ENCODE peak calls at places on chromosomes 16 and 17, in five cellular contexts. D, Z, L, I and C are unnamed samples.

GRCh38 chr16:12420661-12421209 is 383.0 kb downstream of the CPPED1 start:
- DNase-seq in I (no peak), Z (no peak), L (no peak), D (no peak), C (no peak)

GRCh38 chr17:27319536-27320221 is 25.8 kb downstream of the WSB1 start:
- DNase-seq in I (peak), L (peak), Z (no peak), D (peak), C (peak)

GRCh38 chr17:50638851-50639767 is 4.4 kb downstream of the ABCC3 start:
- DNase-seq in D (peak), L (peak), Z (no peak), I (peak), C (peak)

GRCh38 chr16:88478889-88479794 is 26.1 kb downstream of the ZFPM1 start:
- DNase-seq in D (no peak), Z (no peak), I (no peak), L (no peak), C (no peak)

GRCh38 chr16:65061935-65062334 is 59.9 kb downstream of the CDH11 start:
- DNase-seq in I (no peak), D (no peak), L (peak), Z (no peak), C (no peak)

GRCh38 chr16:83908798-83909197 is 9.9 kb downstream of the MLYCD start:
- DNase-seq in I (no peak), Z (no peak), L (no peak), D (no peak), C (no peak)

GRCh38 chr16:79869304-79870015 is 268.9 kb upstream of the MAF start:
- DNase-seq in I (no peak), D (no peak), L (no peak), Z (no peak), C (no peak)

GRCh38 chr17:62067165-62068145 is 2.4 kb upstream of the MED13 start:
- DNase-seq in I (no peak), L (no peak), D (no peak), Z (no peak), C (no peak)

GRCh38 chr17:78597923-78598545 is 20.8 kb upstream of the DNAH17 start:
- DNase-seq in D (no peak), I (peak), L (peak), Z (no peak), C (peak)

GRCh38 chr17:42484304-42484703 is 25.6 kb downstream of the ATP6V0A1 start:
- DNase-seq in D (no peak), I (no peak), L (no peak), Z (peak), C (no peak)

GRCh38 chr17:17044846-17045561 is 2.7 kb downstream of the MPRIP start:
- DNase-seq in Z (peak), D (no peak), I (peak), L (peak), C (peak)

GRCh38 chr17:29212094-29212631 is 32.0 kb upstream of the MYO18A start:
- DNase-seq in D (no peak), I (no peak), L (no peak), Z (no peak), C (no peak)

GRCh38 chr17:18981642-18982424 is 22.7 kb downstream of the FAM83G start:
- DNase-seq in Z (no peak), L (peak), I (peak), D (peak), C (peak)

GRCh38 chr17:2946130-2946529 is 117.3 kb downstream of the OR1D5 start:
- DNase-seq in D (no peak), Z (no peak), I (no peak), L (no peak), C (no peak)

GRCh38 chr17:58086953-58087352 is 3.7 kb downstream of the DYNLL2 start:
- DNase-seq in I (no peak), D (no peak), Z (no peak), L (no peak), C (no peak)
- H3K4me3 ChIP-seq in I (no peak), D (no peak), Z (no peak), L (no peak), C (no peak)

DNA sequence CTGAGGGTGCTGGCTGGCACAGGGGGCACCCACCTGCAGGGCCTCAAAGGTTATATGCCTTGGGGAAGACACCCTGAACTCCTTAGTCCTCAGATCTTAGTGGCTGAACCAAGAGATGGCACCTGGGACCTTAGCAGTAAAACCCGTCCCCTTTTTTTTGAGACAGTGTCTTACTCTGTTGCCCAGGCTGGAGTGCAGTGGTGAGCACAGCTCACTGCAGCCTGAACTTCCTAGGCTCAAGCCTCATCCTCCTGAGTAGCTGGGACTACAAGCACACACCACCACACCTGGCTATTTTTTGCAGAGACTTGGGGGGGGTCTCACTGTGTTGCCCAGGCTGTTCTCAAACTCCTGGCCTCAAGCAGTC is 237.2 kb downstream of the MRTFB start:
- DNase-seq in L (no peak), Z (peak), D (no peak), I (no peak), C (no peak)
- H3K4me3 ChIP-seq in L (no peak), Z (peak), D (peak), I (no peak), C (no peak)

DNA sequence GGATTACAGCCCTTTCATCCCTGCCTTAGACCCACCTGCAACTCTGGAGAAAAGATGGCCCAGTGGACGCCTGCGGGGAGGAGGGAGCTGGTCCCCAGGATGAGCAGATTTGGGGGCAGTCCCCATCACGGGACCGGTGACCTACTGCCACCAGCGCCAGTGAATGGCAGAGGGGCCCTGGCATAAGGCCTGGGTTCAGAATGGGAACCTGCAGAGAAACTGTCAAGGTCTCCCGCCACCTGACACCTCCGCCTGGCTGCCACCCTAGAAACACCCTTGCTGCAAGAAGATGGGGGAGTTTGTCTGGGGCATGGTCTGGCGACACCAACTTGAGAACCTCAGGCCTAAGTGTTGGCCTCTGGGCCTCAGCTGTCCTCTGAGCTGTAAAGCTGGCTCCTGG is 335.7 kb downstream of the SEC14L1 start:
- DNase-seq in D (no peak), L (no peak), I (no peak), Z (no peak), C (no peak)
- H3K4me3 ChIP-seq in D (no peak), L (no peak), I (no peak), Z (no peak), C (no peak)

GRCh38 chr16:58733671-58734458 is at the start of gene GOT2:
- DNase-seq in I (peak), Z (peak), L (peak), D (peak), C (peak)

GRCh38 chr16:58734459-58734787 is 307 bp upstream of the GOT2 start:
- DNase-seq in L (no peak), D (no peak), I (no peak), Z (no peak), C (no peak)

GRCh38 chr16:58733248-58733670 is 857 bp downstream of the GOT2 start:
- DNase-seq in D (peak), Z (peak), I (peak), L (peak), C (no peak)

GRCh38 chr16:58730724-58731370 is 3.3 kb downstream of the GOT2 start:
- DNase-seq in I (no peak), D (no peak), L (no peak), Z (peak), C (no peak)

GRCh38 chr16:58732545-58733247 is 1.4 kb downstream of the GOT2 start:
- DNase-seq in L (peak), I (no peak), D (no peak), Z (peak), C (peak)
- H3K4me3 ChIP-seq in L (peak), I (peak), D (peak), Z (peak), C (peak)

GRCh38 chr16:29290631-29291247 is 115.8 kb downstream of the NPIPB11 start:
- DNase-seq in D (peak), I (peak), L (peak), Z (peak), C (peak)
- H3K4me3 ChIP-seq in D (peak), I (peak), L (no peak), Z (no peak), C (no peak)

GRCh38 chr17:964881-965280 is 14.7 kb downstream of the NXN start:
- DNase-seq in Z (no peak), I (no peak), L (no peak), D (no peak), C (no peak)

GRCh38 chr17:962650-963049 is 16.9 kb downstream of the NXN start:
- DNase-seq in D (no peak), I (no peak), L (no peak), Z (no peak), C (no peak)

GRCh38 chr17:962166-962565 is 17.4 kb downstream of the NXN start:
- DNase-seq in I (no peak), L (no peak), Z (no peak), D (no peak), C (no peak)

GRCh38 chr17:967122-967521 is 12.5 kb downstream of the NXN start:
- DNase-seq in L (no peak), Z (no peak), D (no peak), I (no peak), C (no peak)

DNA sequence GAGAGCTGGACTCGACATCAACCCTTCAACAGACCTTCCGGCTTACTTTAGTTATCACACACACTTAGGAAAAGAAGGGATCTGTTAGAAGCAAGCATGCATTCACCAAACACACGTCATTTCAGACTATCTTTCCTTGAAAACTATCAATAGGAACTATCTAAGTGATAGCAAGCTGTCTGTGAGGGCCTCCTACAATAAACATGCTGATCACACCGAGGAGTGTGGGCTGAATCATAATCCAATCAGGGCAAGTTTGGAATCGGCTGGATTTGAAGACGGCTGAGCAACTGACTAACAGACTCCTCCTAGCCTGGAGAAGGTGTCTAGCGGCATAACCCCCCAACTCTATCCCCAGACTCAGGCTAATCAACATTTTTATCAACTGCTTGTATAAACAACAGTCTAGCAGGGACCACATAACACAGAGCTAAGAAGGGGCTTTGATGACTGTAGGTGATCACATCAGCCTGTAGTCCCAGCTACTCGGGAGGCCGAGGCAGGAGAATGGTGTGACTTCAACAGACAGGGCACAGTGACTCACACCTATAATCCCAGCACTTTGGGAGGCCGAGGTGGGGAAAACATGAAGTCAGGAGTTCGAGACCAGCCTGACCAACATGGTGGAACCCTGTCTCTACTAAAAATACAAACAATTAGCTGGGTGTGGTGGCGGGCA is 14.1 kb downstream of the NXN start:
- DNase-seq in Z (no peak), I (peak), L (no peak), D (no peak), C (no peak)
- H3K4me3 ChIP-seq in Z (no peak), I (peak), L (no peak), D (no peak), C (no peak)

DNA sequence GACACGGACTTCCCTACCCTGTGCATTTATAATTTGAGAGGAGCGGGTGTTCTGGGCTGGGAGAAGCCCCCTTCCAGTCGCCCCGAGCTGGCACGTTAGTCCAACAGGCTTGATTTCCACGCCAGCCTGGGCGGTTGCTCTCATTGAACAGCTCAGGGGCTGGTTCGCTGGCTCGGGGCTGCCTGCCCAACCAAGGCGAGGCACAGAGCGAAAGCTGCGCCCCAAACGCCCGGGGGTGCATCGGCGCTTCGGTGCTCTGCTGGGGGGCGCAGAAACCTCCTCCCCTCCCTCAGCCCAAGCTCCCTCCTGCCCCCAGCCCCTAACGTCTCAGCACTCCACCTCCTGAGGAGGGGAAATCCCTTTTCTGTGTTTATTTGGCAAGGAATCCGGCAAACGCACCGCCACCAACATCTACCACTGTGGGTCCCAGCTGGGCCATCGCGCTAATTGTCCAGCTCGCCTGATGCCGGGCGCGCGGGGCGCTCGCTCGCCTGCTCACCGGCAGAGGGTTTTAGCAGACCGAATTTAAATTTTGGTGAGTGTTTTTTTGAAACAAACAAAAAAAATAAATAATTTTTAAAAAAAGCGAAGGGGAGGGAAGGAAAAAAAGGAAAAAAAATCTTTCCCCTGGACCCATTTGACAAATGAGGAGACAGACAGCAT is 29.5 kb upstream of the RBFOX1 start:
- DNase-seq in Z (no peak), D (no peak), I (no peak), L (no peak), C (no peak)
- H3K4me3 ChIP-seq in Z (no peak), D (peak), I (no peak), L (no peak), C (no peak)

GRCh38 chr17:60090412-60090811 is 11.7 kb upstream of the HEATR6 start:
- DNase-seq in D (no peak), I (no peak), L (no peak), Z (no peak), C (no peak)

GRCh38 chr17:60091109-60091508 is 12.4 kb upstream of the HEATR6 start:
- DNase-seq in Z (no peak), D (no peak), L (no peak), I (no peak), C (no peak)

GRCh38 chr17:60086822-60087591 is 8.3 kb upstream of the HEATR6 start:
- DNase-seq in L (peak), Z (no peak), D (no peak), I (peak), C (peak)

GRCh38 chr17:60087882-60088669 is 9.4 kb upstream of the HEATR6 start:
- DNase-seq in Z (no peak), L (peak), I (peak), D (no peak), C (peak)

DNA sequence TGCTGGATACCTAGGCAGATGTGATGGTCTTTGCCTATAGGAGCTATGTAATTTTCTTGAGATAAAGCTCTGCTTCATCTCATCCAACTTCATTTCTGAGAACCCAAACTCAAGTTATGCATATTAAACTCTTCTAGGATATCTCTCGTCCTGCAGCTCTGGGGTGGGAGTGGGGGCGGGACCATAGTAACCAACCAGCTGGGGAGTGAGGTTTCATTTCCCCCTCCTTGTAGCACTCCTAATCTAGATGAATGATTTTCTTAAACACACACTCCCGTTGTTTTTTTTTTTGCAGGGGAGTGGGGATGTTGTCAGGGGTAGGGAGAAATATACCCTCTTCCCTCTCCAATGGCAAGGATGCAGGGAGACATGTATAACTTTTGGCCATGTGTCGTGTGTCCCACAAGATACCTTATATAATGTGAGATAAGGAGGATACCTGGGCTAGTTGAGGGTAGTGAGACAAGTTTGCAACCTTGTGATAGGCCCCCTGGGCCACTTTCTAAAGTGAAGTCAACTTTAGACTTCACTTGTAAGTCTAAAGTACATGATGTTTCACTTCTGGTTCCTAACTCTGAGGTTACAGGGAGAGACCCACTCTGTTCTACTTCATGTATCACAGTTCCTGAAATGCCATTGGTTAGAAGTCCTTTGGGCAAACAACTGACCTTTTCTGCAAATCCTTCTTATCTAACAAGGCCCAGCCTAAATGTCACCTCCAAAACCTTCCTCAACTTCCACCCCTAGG is 10.6 kb upstream of the HEATR6 start:
- DNase-seq in I (no peak), D (no peak), L (no peak), Z (peak), C (no peak)
- H3K4me3 ChIP-seq in I (no peak), D (no peak), L (no peak), Z (no peak), C (no peak)